ENCODE peak calls at places on chromosomes 16 and 17, in six cellular contexts. O is IMR-90, Q is GM12878, W is H1, F is HCT116, M is K562. E is an unnamed sample. For H4K20me1, the result is how much of the 10 kb centered on the place peaks cover.

GRCh38 chr17:55301521-55302406 is 37.0 kb downstream of the HLF start:
- DNase-seq in O (no peak), Q (no peak), W (no peak), F (no peak), M (no peak), E (no peak)

GRCh38 chr16:28537076-28537475 is 1.7 kb downstream of the NUPR1 start:
- DNase-seq in O (no peak), Q (no peak), W (no peak), F (no peak), M (no peak), E (no peak)

GRCh38 chr17:1634841-1635650 is 6.4 kb upstream of the SLC43A2 start:
- DNase-seq in O (no peak), Q (no peak), W (no peak), F (no peak), M (no peak), E (no peak)

GRCh38 chr17:2093349-2093748 is 38.4 kb downstream of the HIC1 start:
- DNase-seq in O (no peak), Q (no peak), W (no peak), F (no peak), M (no peak), E (no peak)

GRCh38 chr16:67942200-67942509 is 1.8 kb downstream of the LCAT start:
- DNase-seq in O (peak), Q (no peak), W (peak), F (no peak), M (peak), E (peak)

GRCh38 chr17:79732804-79733691 is 2.3 kb downstream of the ENPP7 start:
- DNase-seq in O (no peak), Q (peak), W (no peak), F (no peak), M (no peak), E (peak)

GRCh38 chr16:13150181-13150885 is 248.9 kb downstream of the SHISA9 start:
- DNase-seq in O (no peak), Q (no peak), W (no peak), F (no peak), M (no peak), E (no peak)

GRCh38 chr16:89434490-89434889 is 55.9 kb downstream of the ANKRD11 start:
- DNase-seq in O (no peak), Q (no peak), W (no peak), F (no peak), M (no peak), E (no peak)

GRCh38 chr17:5516060-5516792 is 29.9 kb downstream of the MIS12 start:
- DNase-seq in O (peak), Q (no peak), W (no peak), F (peak), M (no peak), E (peak)

GRCh38 chr16:28967156-28967555 is 7.4 kb upstream of the SPNS1 start:
- DNase-seq in O (no peak), Q (no peak), W (no peak), F (no peak), M (no peak), E (no peak)

GRCh38 chr17:48174833-48175232 is 67.3 kb downstream of the SNX11 start:
- DNase-seq in O (no peak), Q (no peak), W (no peak), F (no peak), M (no peak), E (no peak)

GRCh38 chr17:10657866-10658265 is 757 bp upstream of the MYH3 start:
- DNase-seq in O (no peak), Q (no peak), W (no peak), F (no peak), M (no peak), E (no peak)

GRCh38 chr16:27432600-27432957 is 30.6 kb downstream of the IL21R start:
- DNase-seq in O (peak), Q (no peak), W (no peak), F (no peak), M (no peak), E (no peak)

GRCh38 chr16:57946181-57946801 is 24.6 kb downstream of the CNGB1 start:
- DNase-seq in O (no peak), Q (no peak), W (no peak), F (no peak), M (no peak), E (no peak)

DNA sequence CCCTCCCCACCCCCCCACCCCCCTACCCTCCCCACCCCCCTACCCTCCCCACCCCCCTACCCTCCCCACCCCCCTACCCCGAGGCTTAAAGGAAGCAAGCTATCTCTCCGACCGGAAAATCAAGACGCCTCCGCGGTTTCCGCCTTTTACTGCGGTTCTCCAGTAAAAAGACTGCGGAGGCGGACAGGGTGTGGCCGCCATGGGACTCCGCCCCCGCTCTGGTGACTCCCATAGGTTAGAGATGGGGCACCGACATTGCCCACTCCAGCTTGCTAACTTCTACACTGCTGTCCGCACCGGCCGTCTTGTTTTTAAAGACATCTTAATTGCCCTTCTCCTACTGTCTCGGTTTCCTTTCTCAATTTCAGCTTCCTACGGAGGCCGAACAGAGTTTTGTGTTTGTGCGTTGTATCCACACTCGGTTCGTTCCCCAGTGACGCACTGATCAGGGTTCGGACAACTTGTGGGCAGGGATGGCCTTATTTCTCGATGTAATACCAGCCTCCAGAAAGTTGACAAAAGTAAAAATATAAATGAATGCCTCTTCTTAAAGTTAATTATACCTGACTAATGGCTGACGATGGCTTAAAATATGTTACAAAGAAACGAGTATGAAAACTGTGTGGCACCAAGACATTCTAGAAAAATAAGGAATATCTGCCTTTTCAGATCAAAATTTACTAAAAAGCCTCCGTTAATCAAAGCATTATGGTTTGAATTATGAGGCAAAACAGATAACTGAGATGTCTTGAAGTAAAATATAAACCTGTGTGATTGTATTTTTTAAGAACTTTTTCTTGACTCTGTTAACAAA is 1.1 kb upstream of the ZNF200 start:
- DNase-seq in O (no peak), Q (no peak), W (peak), F (no peak), M (peak), E (no peak)
- H4K20me1 ChIP-seq in O (under half), Q (under half), W (under half), F (under half), M (under half), E (under half)

GRCh38 chr16:79767597-79768280 is 167.2 kb upstream of the MAF start:
- DNase-seq in O (no peak), Q (no peak), W (no peak), F (no peak), M (no peak), E (no peak)
- TF ChIP-seq POLR2A in O (no peak), Q (no peak), W (no peak), F (no peak), M (no peak), E (no peak)

GRCh38 chr17:82415336-82415735 is 2.8 kb upstream of the HEXD start:
- DNase-seq in O (no peak), Q (no peak), W (no peak), F (no peak), M (no peak), E (no peak)

GRCh38 chr17:82418001-82418986 is at the start of the genes HEXD and OGFOD3:
- DNase-seq in O (peak), Q (no peak), W (peak), F (peak), M (peak), E (peak)

GRCh38 chr17:82416264-82416663 is 1.9 kb upstream of the HEXD start:
- DNase-seq in O (no peak), Q (no peak), W (no peak), F (no peak), M (no peak), E (no peak)

GRCh38 chr17:82415786-82416185 is 2.4 kb upstream of the HEXD start:
- DNase-seq in O (no peak), Q (no peak), W (no peak), F (no peak), M (no peak), E (no peak)

GRCh38 chr17:82416771-82417170 is 1.4 kb upstream of the HEXD start:
- DNase-seq in O (no peak), Q (no peak), W (no peak), F (no peak), M (no peak), E (no peak)
- TF ChIP-seq CTCF in O (no peak), Q (peak), W (no peak), F (peak), M (peak), E (no peak)

DNA sequence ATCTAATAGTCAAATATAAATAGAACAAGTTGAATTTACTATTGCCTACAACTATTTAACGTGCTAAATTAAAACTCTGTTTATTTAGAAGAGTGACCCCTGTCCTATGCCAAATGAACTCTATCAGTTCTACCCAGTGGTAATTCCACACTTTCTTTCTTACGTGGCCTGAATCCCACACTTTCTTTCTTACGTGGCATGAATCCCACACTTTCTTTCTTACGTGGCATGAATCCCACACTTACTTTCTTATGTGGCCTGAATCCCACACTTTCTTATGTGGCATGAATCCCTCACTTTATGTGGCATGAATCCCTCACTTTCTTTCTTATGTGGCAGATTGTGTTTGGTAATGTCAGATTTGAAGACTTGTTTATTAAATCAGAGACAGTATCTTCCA is 6.2 kb downstream of the FOXK2 start:
- DNase-seq in O (no peak), Q (no peak), W (no peak), F (no peak), M (no peak), E (no peak)
- H4K20me1 ChIP-seq in O (half or more), Q (under half), W (under half), F (half or more), M (half or more), E (under half)

DNA sequence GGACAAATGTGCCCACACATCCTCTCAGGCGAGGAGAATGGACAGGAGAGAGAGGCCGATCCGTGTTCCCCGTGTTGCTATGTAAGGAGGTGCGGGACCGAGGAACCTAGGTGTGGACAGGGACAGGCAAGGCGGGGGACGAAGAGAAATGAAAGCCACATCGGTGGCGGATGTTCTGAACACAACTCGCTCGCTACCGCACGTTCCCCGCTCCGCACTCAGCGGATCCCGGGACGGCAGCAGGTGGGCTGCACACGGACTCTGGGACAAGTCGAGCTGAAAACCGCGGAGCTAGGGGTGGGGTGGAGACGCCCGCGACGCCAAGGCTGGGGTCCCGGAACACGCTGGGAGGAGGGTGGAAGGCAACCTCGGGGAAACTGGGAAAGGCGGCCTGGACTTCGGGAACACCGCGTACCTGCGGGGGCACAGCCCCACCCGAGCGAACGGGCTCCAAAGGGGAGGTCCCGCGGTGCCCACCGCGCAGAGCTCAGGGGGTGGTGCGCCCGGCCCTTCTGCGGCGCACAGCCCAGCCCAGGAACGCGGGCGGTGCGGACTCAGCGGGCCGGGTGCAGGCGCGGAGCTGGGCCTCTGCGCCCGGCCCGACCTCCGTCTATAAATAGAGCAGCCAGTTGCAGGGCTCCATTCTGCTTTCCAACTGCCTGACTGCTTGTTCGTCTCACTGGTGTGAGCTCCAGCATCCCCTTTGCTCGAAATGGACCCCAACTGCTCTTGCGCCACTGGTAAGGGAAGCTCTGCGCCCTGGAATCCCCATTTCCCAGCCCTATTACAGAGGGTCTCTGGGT is at the start of gene MT1E:
- DNase-seq in O (peak), Q (no peak), W (peak), F (peak), M (no peak), E (peak)
- TF ChIP-seq POLR2A in O (peak), Q (no peak), W (no peak), F (peak), M (no peak), E (peak)

DNA sequence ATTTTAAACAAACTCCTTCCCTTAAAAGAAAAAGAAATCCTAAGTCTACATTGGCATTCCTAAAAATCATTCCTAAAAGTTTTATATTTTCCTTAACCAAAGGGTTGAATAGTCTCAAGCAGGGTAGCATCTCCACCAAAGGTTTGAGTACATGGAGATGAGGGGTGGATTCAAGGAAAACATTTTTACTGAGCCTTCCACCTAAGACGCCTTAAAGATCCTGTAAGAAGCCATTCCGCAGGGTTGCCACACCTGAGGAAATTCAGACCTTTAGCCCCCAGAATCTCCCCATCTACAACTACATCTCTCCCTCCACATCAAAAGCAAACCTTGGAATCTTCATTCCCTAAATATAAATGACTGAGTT is 7.7 kb upstream of the AKTIP start:
- DNase-seq in O (no peak), Q (no peak), W (no peak), F (no peak), M (no peak), E (no peak)
- TF ChIP-seq CTCF in O (no peak), Q (no peak), W (no peak), F (no peak), M (no peak), E (no peak)

GRCh38 chr17:51797150-51797549 is 361.4 kb downstream of the CA10 start:
- DNase-seq in O (no peak), Q (no peak), W (no peak), F (no peak), M (no peak), E (no peak)
- H4K20me1 ChIP-seq in O (under half), Q (under half), W (under half), F (under half), M (under half), E (under half)

GRCh38 chr17:7347630-7348477 is 4.1 kb upstream of the KCTD11 start:
- DNase-seq in O (no peak), Q (no peak), W (no peak), F (no peak), M (no peak), E (no peak)
- TF ChIP-seq POLR2A in O (no peak), Q (no peak), W (no peak), F (no peak), M (no peak), E (no peak)

GRCh38 chr17:39212841-39213480 is 12.8 kb downstream of the STAC2 start:
- DNase-seq in O (no peak), Q (no peak), W (no peak), F (no peak), M (no peak), E (no peak)

GRCh38 chr17:39217734-39218369 is 7.9 kb downstream of the STAC2 start:
- DNase-seq in O (no peak), Q (no peak), W (no peak), F (no peak), M (no peak), E (no peak)

GRCh38 chr17:39212200-39212810 is 12.2 kb downstream of the RPL19 start:
- DNase-seq in O (no peak), Q (no peak), W (no peak), F (no peak), M (no peak), E (no peak)

GRCh38 chr17:39210093-39210434 is 10.0 kb downstream of the RPL19 start:
- DNase-seq in O (no peak), Q (no peak), W (no peak), F (no peak), M (no peak), E (no peak)

DNA sequence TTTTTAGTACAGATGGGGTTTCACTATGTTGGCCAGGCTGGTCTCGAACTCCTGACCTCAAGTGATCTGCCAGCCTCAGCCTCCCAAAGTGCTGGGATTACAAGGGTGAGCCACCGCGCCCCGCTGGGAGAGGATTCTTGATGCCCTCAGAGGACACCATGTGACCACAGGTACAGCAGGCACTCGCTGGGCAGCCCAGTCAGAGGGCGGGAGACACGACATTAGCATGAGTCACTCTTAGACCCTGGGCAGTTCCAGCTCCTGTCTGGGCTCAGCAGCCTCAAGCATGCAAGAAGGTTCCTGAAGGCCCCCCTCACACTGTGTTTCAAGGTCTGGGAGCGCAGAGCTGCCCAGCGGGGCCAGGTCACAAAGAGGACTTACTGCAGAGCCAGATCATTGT is 11.9 kb downstream of the STAC2 start:
- DNase-seq in O (peak), Q (no peak), W (no peak), F (peak), M (no peak), E (no peak)
- TF ChIP-seq CTCF in O (no peak), Q (no peak), W (no peak), F (no peak), M (no peak), E (no peak)

DNA sequence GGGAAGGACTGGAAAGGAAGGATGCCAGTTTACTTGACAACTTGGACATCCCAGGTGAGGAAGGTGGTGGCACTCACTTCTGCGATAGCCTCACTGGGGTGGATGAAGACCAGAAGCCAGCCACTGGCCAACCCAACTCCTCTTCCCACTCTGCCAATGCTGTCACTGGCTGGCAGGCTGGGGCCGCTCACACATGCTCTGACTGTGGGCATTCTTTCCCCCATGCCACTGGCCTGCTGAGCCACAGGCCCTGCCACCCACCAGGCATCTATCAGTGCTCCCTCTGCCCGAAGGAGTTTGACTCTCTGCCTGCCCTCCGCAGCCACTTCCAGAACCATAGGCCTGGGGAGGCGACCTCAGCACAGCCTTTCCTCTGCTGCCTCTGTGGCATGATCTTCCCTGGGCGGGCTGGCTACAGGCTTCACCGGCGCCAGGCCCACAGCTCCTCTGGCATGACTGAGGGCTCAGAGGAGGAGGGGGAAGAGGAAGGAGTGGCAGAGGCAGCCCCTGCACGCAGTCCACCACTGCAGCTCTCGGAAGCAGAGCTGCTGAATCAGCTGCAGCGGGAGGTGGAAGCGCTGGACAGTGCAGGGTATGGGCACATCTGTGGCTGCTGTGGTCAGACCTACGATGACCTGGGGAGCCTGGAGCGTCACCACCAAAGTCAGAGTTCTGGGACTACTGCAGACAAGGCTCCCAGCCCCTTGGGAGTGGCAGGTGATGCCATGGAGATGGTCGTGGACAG is 4.5 kb downstream of the ZNF646 start:
- DNase-seq in O (no peak), Q (no peak), W (no peak), F (no peak), M (no peak), E (no peak)
- H4K20me1 ChIP-seq in O (under half), Q (under half), W (under half), F (under half), M (under half), E (under half)

E was measured in endothelial cell of umbilical vein.